ENCODE peak calls at places on chromosomes 2 and 18, in ten cellular contexts. One of them, this sample, is unnamed.

GRCh38 chr2:174682578-174683391 is 81.5 kb downstream of the CHRNA1 start:
- DNase-seq in skeletal muscle cell: no peak
- DNase-seq in CD4-positive, CD25-positive, alpha-beta regulatory T cell: peak; percentile 69
- DNase-seq in stimulated activated CD4-positive, alpha-beta T cell treated with anti-CD3 and anti-CD28 coated beads, Interleukin-15, amount 100 ng/mL, for 24 hours: peak; percentile 69
- DNase-seq in MCF 10A: peak; percentile 17
- DNase-seq in IMR-90: peak; percentile 59
- DNase-seq in suprapubic skin: no peak
- DNase-seq in hippocampal formation: peak; percentile 64
- DNase-seq in activated naive CD8-positive, alpha-beta T cell treated with anti-CD3 and anti-CD28 coated beads, Interleukin-2, amount 50 U/mL, for 24 hours: peak; percentile 62
- DNase-seq in left colon: peak; percentile 42
- DNase-seq in this sample: no peak

GRCh38 chr2:118492335-118492734 is 355.1 kb downstream of the EN1 start:
- DNase-seq in skeletal muscle cell: peak; percentile 2
- DNase-seq in CD4-positive, CD25-positive, alpha-beta regulatory T cell: peak; percentile 13
- DNase-seq in stimulated activated CD4-positive, alpha-beta T cell treated with anti-CD3 and anti-CD28 coated beads, Interleukin-15, amount 100 ng/mL, for 24 hours: no peak
- DNase-seq in MCF 10A: peak; percentile 40
- DNase-seq in IMR-90: peak; percentile 37
- DNase-seq in suprapubic skin: no peak
- DNase-seq in hippocampal formation: no peak
- DNase-seq in activated naive CD8-positive, alpha-beta T cell treated with anti-CD3 and anti-CD28 coated beads, Interleukin-2, amount 50 U/mL, for 24 hours: no peak
- DNase-seq in left colon: no peak
- DNase-seq in this sample: no peak

GRCh38 chr2:218727502-218728165 is 17.0 kb downstream of the TTLL4 start:
- DNase-seq in skeletal muscle cell: no peak
- DNase-seq in CD4-positive, CD25-positive, alpha-beta regulatory T cell: peak; percentile 34
- DNase-seq in stimulated activated CD4-positive, alpha-beta T cell treated with anti-CD3 and anti-CD28 coated beads, Interleukin-15, amount 100 ng/mL, for 24 hours: peak; percentile 9
- DNase-seq in MCF 10A: peak; percentile 40
- DNase-seq in IMR-90: peak; percentile 34
- DNase-seq in suprapubic skin: no peak
- DNase-seq in hippocampal formation: no peak
- DNase-seq in activated naive CD8-positive, alpha-beta T cell treated with anti-CD3 and anti-CD28 coated beads, Interleukin-2, amount 50 U/mL, for 24 hours: no peak
- DNase-seq in left colon: no peak
- DNase-seq in this sample: no peak

GRCh38 chr2:17869128-17869527 is 9.3 kb upstream of the KCNS3 start:
- DNase-seq in skeletal muscle cell: no peak
- DNase-seq in CD4-positive, CD25-positive, alpha-beta regulatory T cell: no peak
- DNase-seq in stimulated activated CD4-positive, alpha-beta T cell treated with anti-CD3 and anti-CD28 coated beads, Interleukin-15, amount 100 ng/mL, for 24 hours: no peak
- DNase-seq in MCF 10A: peak; percentile 50
- DNase-seq in IMR-90: peak; percentile 16
- DNase-seq in suprapubic skin: no peak
- DNase-seq in hippocampal formation: no peak
- DNase-seq in activated naive CD8-positive, alpha-beta T cell treated with anti-CD3 and anti-CD28 coated beads, Interleukin-2, amount 50 U/mL, for 24 hours: no peak
- DNase-seq in left colon: no peak
- DNase-seq in this sample: no peak

GRCh38 chr2:232053777-232054176 is 92.3 kb downstream of the DIS3L2 start:
- DNase-seq in skeletal muscle cell: no peak
- DNase-seq in CD4-positive, CD25-positive, alpha-beta regulatory T cell: no peak
- DNase-seq in stimulated activated CD4-positive, alpha-beta T cell treated with anti-CD3 and anti-CD28 coated beads, Interleukin-15, amount 100 ng/mL, for 24 hours: peak; percentile 11
- DNase-seq in MCF 10A: no peak
- DNase-seq in IMR-90: no peak
- DNase-seq in suprapubic skin: no peak
- DNase-seq in hippocampal formation: no peak
- DNase-seq in activated naive CD8-positive, alpha-beta T cell treated with anti-CD3 and anti-CD28 coated beads, Interleukin-2, amount 50 U/mL, for 24 hours: no peak
- DNase-seq in left colon: no peak
- DNase-seq in this sample: no peak

GRCh38 chr2:74206180-74206688 is 7.8 kb downstream of the MTHFD2 start:
- DNase-seq in skeletal muscle cell: peak; percentile 59
- DNase-seq in CD4-positive, CD25-positive, alpha-beta regulatory T cell: peak; percentile 91
- DNase-seq in stimulated activated CD4-positive, alpha-beta T cell treated with anti-CD3 and anti-CD28 coated beads, Interleukin-15, amount 100 ng/mL, for 24 hours: peak; percentile 47
- DNase-seq in MCF 10A: peak; percentile 57
- DNase-seq in IMR-90: peak; percentile 65
- DNase-seq in suprapubic skin: no peak
- DNase-seq in hippocampal formation: no peak
- DNase-seq in activated naive CD8-positive, alpha-beta T cell treated with anti-CD3 and anti-CD28 coated beads, Interleukin-2, amount 50 U/mL, for 24 hours: peak; percentile 41
- DNase-seq in left colon: peak; percentile 53
- DNase-seq in this sample: no peak

GRCh38 chr2:239093487-239093886 is 245.6 kb downstream of the TWIST2 start:
- DNase-seq in skeletal muscle cell: no peak
- DNase-seq in CD4-positive, CD25-positive, alpha-beta regulatory T cell: no peak
- DNase-seq in stimulated activated CD4-positive, alpha-beta T cell treated with anti-CD3 and anti-CD28 coated beads, Interleukin-15, amount 100 ng/mL, for 24 hours: no peak
- DNase-seq in MCF 10A: no peak
- DNase-seq in IMR-90: no peak
- DNase-seq in suprapubic skin: no peak
- DNase-seq in hippocampal formation: no peak
- DNase-seq in activated naive CD8-positive, alpha-beta T cell treated with anti-CD3 and anti-CD28 coated beads, Interleukin-2, amount 50 U/mL, for 24 hours: no peak
- DNase-seq in left colon: no peak
- DNase-seq in this sample: no peak

GRCh38 chr18:48928787-48929186 is 22.0 kb downstream of the SMAD7 start:
- DNase-seq in skeletal muscle cell: no peak
- DNase-seq in CD4-positive, CD25-positive, alpha-beta regulatory T cell: peak; percentile 95
- DNase-seq in stimulated activated CD4-positive, alpha-beta T cell treated with anti-CD3 and anti-CD28 coated beads, Interleukin-15, amount 100 ng/mL, for 24 hours: peak; percentile 77
- DNase-seq in MCF 10A: no peak
- DNase-seq in IMR-90: peak; percentile 42
- DNase-seq in suprapubic skin: no peak
- DNase-seq in hippocampal formation: peak; percentile 69
- DNase-seq in activated naive CD8-positive, alpha-beta T cell treated with anti-CD3 and anti-CD28 coated beads, Interleukin-2, amount 50 U/mL, for 24 hours: peak; percentile 80
- DNase-seq in left colon: peak; percentile 88
- DNase-seq in this sample: no peak

GRCh38 chr18:2910261-2910660 is 63.5 kb downstream of the EMILIN2 start:
- DNase-seq in skeletal muscle cell: no peak
- DNase-seq in CD4-positive, CD25-positive, alpha-beta regulatory T cell: no peak
- DNase-seq in stimulated activated CD4-positive, alpha-beta T cell treated with anti-CD3 and anti-CD28 coated beads, Interleukin-15, amount 100 ng/mL, for 24 hours: no peak
- DNase-seq in MCF 10A: no peak
- DNase-seq in IMR-90: no peak
- DNase-seq in suprapubic skin: peak; percentile 64
- DNase-seq in hippocampal formation: no peak
- DNase-seq in activated naive CD8-positive, alpha-beta T cell treated with anti-CD3 and anti-CD28 coated beads, Interleukin-2, amount 50 U/mL, for 24 hours: no peak
- DNase-seq in left colon: no peak
- DNase-seq in this sample: no peak

GRCh38 chr18:62505669-62506494 is 16.9 kb upstream of the ZCCHC2 start:
- DNase-seq in skeletal muscle cell: no peak
- DNase-seq in CD4-positive, CD25-positive, alpha-beta regulatory T cell: peak; percentile 88
- DNase-seq in stimulated activated CD4-positive, alpha-beta T cell treated with anti-CD3 and anti-CD28 coated beads, Interleukin-15, amount 100 ng/mL, for 24 hours: peak; percentile 59
- DNase-seq in MCF 10A: peak; percentile 30
- DNase-seq in IMR-90: no peak
- DNase-seq in suprapubic skin: no peak
- DNase-seq in hippocampal formation: no peak
- DNase-seq in activated naive CD8-positive, alpha-beta T cell treated with anti-CD3 and anti-CD28 coated beads, Interleukin-2, amount 50 U/mL, for 24 hours: peak; percentile 32
- DNase-seq in left colon: no peak
- DNase-seq in this sample: no peak

GRCh38 chr2:100624536-100624935 is 61.7 kb downstream of the PDCL3 start:
- DNase-seq in skeletal muscle cell: no peak
- DNase-seq in CD4-positive, CD25-positive, alpha-beta regulatory T cell: no peak
- DNase-seq in stimulated activated CD4-positive, alpha-beta T cell treated with anti-CD3 and anti-CD28 coated beads, Interleukin-15, amount 100 ng/mL, for 24 hours: no peak
- DNase-seq in MCF 10A: no peak
- DNase-seq in IMR-90: no peak
- DNase-seq in suprapubic skin: no peak
- DNase-seq in hippocampal formation: no peak
- DNase-seq in activated naive CD8-positive, alpha-beta T cell treated with anti-CD3 and anti-CD28 coated beads, Interleukin-2, amount 50 U/mL, for 24 hours: no peak
- DNase-seq in left colon: no peak
- DNase-seq in this sample: no peak

GRCh38 chr2:113053666-113054435 is 1.2 kb upstream of the IL36B start:
- DNase-seq in skeletal muscle cell: no peak
- DNase-seq in CD4-positive, CD25-positive, alpha-beta regulatory T cell: no peak
- DNase-seq in stimulated activated CD4-positive, alpha-beta T cell treated with anti-CD3 and anti-CD28 coated beads, Interleukin-15, amount 100 ng/mL, for 24 hours: no peak
- DNase-seq in MCF 10A: no peak
- DNase-seq in IMR-90: no peak
- DNase-seq in suprapubic skin: no peak
- DNase-seq in hippocampal formation: no peak
- DNase-seq in activated naive CD8-positive, alpha-beta T cell treated with anti-CD3 and anti-CD28 coated beads, Interleukin-2, amount 50 U/mL, for 24 hours: no peak
- DNase-seq in left colon: no peak
- DNase-seq in this sample: no peak

GRCh38 chr18:74652392-74652988 is 54.8 kb downstream of the ZNF407 start:
- DNase-seq in skeletal muscle cell: no peak
- DNase-seq in CD4-positive, CD25-positive, alpha-beta regulatory T cell: peak; percentile 59
- DNase-seq in stimulated activated CD4-positive, alpha-beta T cell treated with anti-CD3 and anti-CD28 coated beads, Interleukin-15, amount 100 ng/mL, for 24 hours: no peak
- DNase-seq in MCF 10A: peak; percentile 54
- DNase-seq in IMR-90: peak; percentile 66
- DNase-seq in suprapubic skin: no peak
- DNase-seq in hippocampal formation: no peak
- DNase-seq in activated naive CD8-positive, alpha-beta T cell treated with anti-CD3 and anti-CD28 coated beads, Interleukin-2, amount 50 U/mL, for 24 hours: no peak
- DNase-seq in left colon: no peak
- DNase-seq in this sample: peak; percentile 17

GRCh38 chr2:169707626-169708025 is 13.4 kb downstream of the PHOSPHO2 start:
- DNase-seq in skeletal muscle cell: no peak
- DNase-seq in CD4-positive, CD25-positive, alpha-beta regulatory T cell: no peak
- DNase-seq in stimulated activated CD4-positive, alpha-beta T cell treated with anti-CD3 and anti-CD28 coated beads, Interleukin-15, amount 100 ng/mL, for 24 hours: no peak
- DNase-seq in MCF 10A: no peak
- DNase-seq in IMR-90: no peak
- DNase-seq in suprapubic skin: no peak
- DNase-seq in hippocampal formation: no peak
- DNase-seq in activated naive CD8-positive, alpha-beta T cell treated with anti-CD3 and anti-CD28 coated beads, Interleukin-2, amount 50 U/mL, for 24 hours: no peak
- DNase-seq in left colon: no peak
- DNase-seq in this sample: no peak

GRCh38 chr2:1970341-1970740 is 226.0 kb upstream of the PXDN start:
- DNase-seq in skeletal muscle cell: no peak
- DNase-seq in CD4-positive, CD25-positive, alpha-beta regulatory T cell: no peak
- DNase-seq in stimulated activated CD4-positive, alpha-beta T cell treated with anti-CD3 and anti-CD28 coated beads, Interleukin-15, amount 100 ng/mL, for 24 hours: no peak
- DNase-seq in MCF 10A: no peak
- DNase-seq in IMR-90: no peak
- DNase-seq in suprapubic skin: no peak
- DNase-seq in hippocampal formation: no peak
- DNase-seq in activated naive CD8-positive, alpha-beta T cell treated with anti-CD3 and anti-CD28 coated beads, Interleukin-2, amount 50 U/mL, for 24 hours: no peak
- DNase-seq in left colon: no peak
- DNase-seq in this sample: no peak

GRCh38 chr2:207901847-207902246 is 123.5 kb downstream of the PLEKHM3 start:
- DNase-seq in skeletal muscle cell: no peak
- DNase-seq in CD4-positive, CD25-positive, alpha-beta regulatory T cell: no peak
- DNase-seq in stimulated activated CD4-positive, alpha-beta T cell treated with anti-CD3 and anti-CD28 coated beads, Interleukin-15, amount 100 ng/mL, for 24 hours: no peak
- DNase-seq in MCF 10A: no peak
- DNase-seq in IMR-90: no peak
- DNase-seq in suprapubic skin: no peak
- DNase-seq in hippocampal formation: no peak
- DNase-seq in activated naive CD8-positive, alpha-beta T cell treated with anti-CD3 and anti-CD28 coated beads, Interleukin-2, amount 50 U/mL, for 24 hours: no peak
- DNase-seq in left colon: no peak
- DNase-seq in this sample: no peak

GRCh38 chr18:79361766-79362522 is 33.8 kb upstream of the NFATC1 start:
- DNase-seq in skeletal muscle cell: peak; percentile 61
- DNase-seq in CD4-positive, CD25-positive, alpha-beta regulatory T cell: no peak
- DNase-seq in stimulated activated CD4-positive, alpha-beta T cell treated with anti-CD3 and anti-CD28 coated beads, Interleukin-15, amount 100 ng/mL, for 24 hours: no peak
- DNase-seq in MCF 10A: peak; percentile 12
- DNase-seq in IMR-90: peak; percentile 95
- DNase-seq in suprapubic skin: no peak
- DNase-seq in hippocampal formation: no peak
- DNase-seq in activated naive CD8-positive, alpha-beta T cell treated with anti-CD3 and anti-CD28 coated beads, Interleukin-2, amount 50 U/mL, for 24 hours: no peak
- DNase-seq in left colon: no peak
- DNase-seq in this sample: no peak

GRCh38 chr18:21739604-21740473 is 753 bp upstream of the MIB1 start:
- DNase-seq in skeletal muscle cell: no peak
- DNase-seq in CD4-positive, CD25-positive, alpha-beta regulatory T cell: no peak
- DNase-seq in stimulated activated CD4-positive, alpha-beta T cell treated with anti-CD3 and anti-CD28 coated beads, Interleukin-15, amount 100 ng/mL, for 24 hours: no peak
- DNase-seq in MCF 10A: no peak
- DNase-seq in IMR-90: no peak
- DNase-seq in suprapubic skin: no peak
- DNase-seq in hippocampal formation: no peak
- DNase-seq in activated naive CD8-positive, alpha-beta T cell treated with anti-CD3 and anti-CD28 coated beads, Interleukin-2, amount 50 U/mL, for 24 hours: no peak
- DNase-seq in left colon: no peak
- DNase-seq in this sample: no peak

GRCh38 chr2:173524257-173524951 is 169.7 kb downstream of the CDCA7 start:
- DNase-seq in skeletal muscle cell: no peak
- DNase-seq in CD4-positive, CD25-positive, alpha-beta regulatory T cell: no peak
- DNase-seq in stimulated activated CD4-positive, alpha-beta T cell treated with anti-CD3 and anti-CD28 coated beads, Interleukin-15, amount 100 ng/mL, for 24 hours: no peak
- DNase-seq in MCF 10A: no peak
- DNase-seq in IMR-90: no peak
- DNase-seq in suprapubic skin: no peak
- DNase-seq in hippocampal formation: no peak
- DNase-seq in activated naive CD8-positive, alpha-beta T cell treated with anti-CD3 and anti-CD28 coated beads, Interleukin-2, amount 50 U/mL, for 24 hours: no peak
- DNase-seq in left colon: no peak
- DNase-seq in this sample: no peak

GRCh38 chr2:136253288-136254004 is 135.5 kb upstream of the CXCR4 start:
- DNase-seq in skeletal muscle cell: no peak
- DNase-seq in CD4-positive, CD25-positive, alpha-beta regulatory T cell: no peak
- DNase-seq in stimulated activated CD4-positive, alpha-beta T cell treated with anti-CD3 and anti-CD28 coated beads, Interleukin-15, amount 100 ng/mL, for 24 hours: no peak
- DNase-seq in MCF 10A: no peak
- DNase-seq in IMR-90: no peak
- DNase-seq in suprapubic skin: no peak
- DNase-seq in hippocampal formation: no peak
- DNase-seq in activated naive CD8-positive, alpha-beta T cell treated with anti-CD3 and anti-CD28 coated beads, Interleukin-2, amount 50 U/mL, for 24 hours: no peak
- DNase-seq in left colon: peak; percentile 39
- DNase-seq in this sample: no peak

GRCh38 chr2:104734937-104735586 is 118.9 kb upstream of the POU3F3 start:
- DNase-seq in skeletal muscle cell: peak; percentile 6
- DNase-seq in CD4-positive, CD25-positive, alpha-beta regulatory T cell: no peak
- DNase-seq in stimulated activated CD4-positive, alpha-beta T cell treated with anti-CD3 and anti-CD28 coated beads, Interleukin-15, amount 100 ng/mL, for 24 hours: no peak
- DNase-seq in MCF 10A: no peak
- DNase-seq in IMR-90: no peak
- DNase-seq in suprapubic skin: no peak
- DNase-seq in hippocampal formation: no peak
- DNase-seq in activated naive CD8-positive, alpha-beta T cell treated with anti-CD3 and anti-CD28 coated beads, Interleukin-2, amount 50 U/mL, for 24 hours: no peak
- DNase-seq in left colon: no peak
- DNase-seq in this sample: no peak

GRCh38 chr2:70566464-70566863 is 12.8 kb upstream of the TGFA start:
- DNase-seq in skeletal muscle cell: no peak
- DNase-seq in CD4-positive, CD25-positive, alpha-beta regulatory T cell: no peak
- DNase-seq in stimulated activated CD4-positive, alpha-beta T cell treated with anti-CD3 and anti-CD28 coated beads, Interleukin-15, amount 100 ng/mL, for 24 hours: no peak
- DNase-seq in MCF 10A: no peak
- DNase-seq in IMR-90: no peak
- DNase-seq in suprapubic skin: no peak
- DNase-seq in hippocampal formation: no peak
- DNase-seq in activated naive CD8-positive, alpha-beta T cell treated with anti-CD3 and anti-CD28 coated beads, Interleukin-2, amount 50 U/mL, for 24 hours: no peak
- DNase-seq in left colon: no peak
- DNase-seq in this sample: no peak

GRCh38 chr18:55337908-55338521 is 250.0 kb downstream of the TCF4 start:
- DNase-seq in skeletal muscle cell: no peak
- DNase-seq in CD4-positive, CD25-positive, alpha-beta regulatory T cell: no peak
- DNase-seq in stimulated activated CD4-positive, alpha-beta T cell treated with anti-CD3 and anti-CD28 coated beads, Interleukin-15, amount 100 ng/mL, for 24 hours: no peak
- DNase-seq in MCF 10A: no peak
- DNase-seq in IMR-90: no peak
- DNase-seq in suprapubic skin: no peak
- DNase-seq in hippocampal formation: peak; percentile 69
- DNase-seq in activated naive CD8-positive, alpha-beta T cell treated with anti-CD3 and anti-CD28 coated beads, Interleukin-2, amount 50 U/mL, for 24 hours: no peak
- DNase-seq in left colon: no peak
- DNase-seq in this sample: no peak